ENCODE peak calls at places on chromosome 19, in nine cellular contexts. One of them, this sample, is unnamed.

GRCh38 chr19:8389891-8390616 is at the start of gene RAB11B:
- ATAC-seq in PC-3: peak
- ATAC-seq in A549: peak
- ATAC-seq in right cardiac atrium: peak
- ATAC-seq in RWPE2: peak
- ATAC-seq in aorta: peak
- ATAC-seq in CD4-positive, alpha-beta T cell: peak
- ATAC-seq in lower lobe of right lung: peak
- ATAC-seq in effector memory CD8-positive, alpha-beta T cell: peak
- ATAC-seq in this sample: peak

GRCh38 chr19:13401388-13401787 is 104.9 kb downstream of the CACNA1A start:
- ATAC-seq in PC-3: no peak
- ATAC-seq in A549: peak
- ATAC-seq in right cardiac atrium: no peak
- ATAC-seq in RWPE2: no peak
- ATAC-seq in aorta: no peak
- ATAC-seq in CD4-positive, alpha-beta T cell: no peak
- ATAC-seq in lower lobe of right lung: no peak
- ATAC-seq in effector memory CD8-positive, alpha-beta T cell: no peak
- ATAC-seq in this sample: peak

GRCh38 chr19:1680976-1681375 is 28.6 kb upstream of the TCF3 start:
- ATAC-seq in PC-3: no peak
- ATAC-seq in A549: no peak
- ATAC-seq in right cardiac atrium: no peak
- ATAC-seq in RWPE2: no peak
- ATAC-seq in aorta: no peak
- ATAC-seq in CD4-positive, alpha-beta T cell: no peak
- ATAC-seq in lower lobe of right lung: no peak
- ATAC-seq in effector memory CD8-positive, alpha-beta T cell: no peak
- ATAC-seq in this sample: no peak

GRCh38 chr19:10091892-10092641 is 6.0 kb downstream of the SHFL start:
- ATAC-seq in PC-3: no peak
- ATAC-seq in A549: no peak
- ATAC-seq in right cardiac atrium: no peak
- ATAC-seq in RWPE2: no peak
- ATAC-seq in aorta: no peak
- ATAC-seq in CD4-positive, alpha-beta T cell: no peak
- ATAC-seq in lower lobe of right lung: no peak
- ATAC-seq in effector memory CD8-positive, alpha-beta T cell: no peak
- ATAC-seq in this sample: no peak

GRCh38 chr19:8904597-8904996 is 72.4 kb downstream of the MBD3L1 start:
- ATAC-seq in PC-3: no peak
- ATAC-seq in A549: no peak
- ATAC-seq in right cardiac atrium: no peak
- ATAC-seq in RWPE2: no peak
- ATAC-seq in aorta: no peak
- ATAC-seq in CD4-positive, alpha-beta T cell: no peak
- ATAC-seq in lower lobe of right lung: no peak
- ATAC-seq in effector memory CD8-positive, alpha-beta T cell: no peak
- ATAC-seq in this sample: no peak

GRCh38 chr19:3784607-3785463 is 1.3 kb downstream of the MATK start:
- ATAC-seq in PC-3: peak
- ATAC-seq in A549: peak
- ATAC-seq in right cardiac atrium: peak
- ATAC-seq in RWPE2: peak
- ATAC-seq in aorta: no peak
- ATAC-seq in CD4-positive, alpha-beta T cell: no peak
- ATAC-seq in lower lobe of right lung: peak
- ATAC-seq in effector memory CD8-positive, alpha-beta T cell: no peak
- ATAC-seq in this sample: no peak

GRCh38 chr19:34224996-34225658 is 29.2 kb upstream of the GARRE1 start:
- ATAC-seq in PC-3: peak
- ATAC-seq in A549: no peak
- ATAC-seq in right cardiac atrium: no peak
- ATAC-seq in RWPE2: no peak
- ATAC-seq in aorta: no peak
- ATAC-seq in CD4-positive, alpha-beta T cell: peak
- ATAC-seq in lower lobe of right lung: no peak
- ATAC-seq in effector memory CD8-positive, alpha-beta T cell: peak
- ATAC-seq in this sample: no peak

GRCh38 chr19:11151181-11151580 is 4.4 kb downstream of the SPC24 start:
- ATAC-seq in PC-3: no peak
- ATAC-seq in A549: no peak
- ATAC-seq in right cardiac atrium: no peak
- ATAC-seq in RWPE2: no peak
- ATAC-seq in aorta: peak
- ATAC-seq in CD4-positive, alpha-beta T cell: no peak
- ATAC-seq in lower lobe of right lung: no peak
- ATAC-seq in effector memory CD8-positive, alpha-beta T cell: no peak
- ATAC-seq in this sample: no peak

GRCh38 chr19:10189631-10190425 is 4.9 kb downstream of the DNMT1 start:
- ATAC-seq in PC-3: no peak
- ATAC-seq in A549: no peak
- ATAC-seq in right cardiac atrium: no peak
- ATAC-seq in RWPE2: no peak
- ATAC-seq in aorta: no peak
- ATAC-seq in CD4-positive, alpha-beta T cell: no peak
- ATAC-seq in lower lobe of right lung: no peak
- ATAC-seq in effector memory CD8-positive, alpha-beta T cell: no peak
- ATAC-seq in this sample: no peak

GRCh38 chr19:2970201-2970838 is 7.0 kb upstream of the TLE6 start:
- ATAC-seq in PC-3: no peak
- ATAC-seq in A549: no peak
- ATAC-seq in right cardiac atrium: peak
- ATAC-seq in RWPE2: no peak
- ATAC-seq in aorta: peak
- ATAC-seq in CD4-positive, alpha-beta T cell: no peak
- ATAC-seq in lower lobe of right lung: peak
- ATAC-seq in effector memory CD8-positive, alpha-beta T cell: no peak
- ATAC-seq in this sample: no peak

GRCh38 chr19:2208975-2209374 is 27.2 kb downstream of the PLEKHJ1 start:
- ATAC-seq in PC-3: no peak
- ATAC-seq in A549: no peak
- ATAC-seq in right cardiac atrium: peak
- ATAC-seq in RWPE2: no peak
- ATAC-seq in aorta: no peak
- ATAC-seq in CD4-positive, alpha-beta T cell: no peak
- ATAC-seq in lower lobe of right lung: no peak
- ATAC-seq in effector memory CD8-positive, alpha-beta T cell: no peak
- ATAC-seq in this sample: no peak

GRCh38 chr19:13978306-13978705 is 26.0 kb downstream of the DCAF15 start:
- ATAC-seq in PC-3: no peak
- ATAC-seq in A549: peak
- ATAC-seq in right cardiac atrium: peak
- ATAC-seq in RWPE2: peak
- ATAC-seq in aorta: peak
- ATAC-seq in CD4-positive, alpha-beta T cell: no peak
- ATAC-seq in lower lobe of right lung: peak
- ATAC-seq in effector memory CD8-positive, alpha-beta T cell: peak
- ATAC-seq in this sample: peak

GRCh38 chr19:1076951-1077350 is 10.0 kb downstream of the ARHGAP45 start:
- ATAC-seq in PC-3: peak
- ATAC-seq in A549: no peak
- ATAC-seq in right cardiac atrium: no peak
- ATAC-seq in RWPE2: peak
- ATAC-seq in aorta: no peak
- ATAC-seq in CD4-positive, alpha-beta T cell: peak
- ATAC-seq in lower lobe of right lung: peak
- ATAC-seq in effector memory CD8-positive, alpha-beta T cell: peak
- ATAC-seq in this sample: peak

GRCh38 chr19:16157601-16158000 is 14.1 kb downstream of the HSH2D start:
- ATAC-seq in PC-3: no peak
- ATAC-seq in A549: peak
- ATAC-seq in right cardiac atrium: peak
- ATAC-seq in RWPE2: no peak
- ATAC-seq in aorta: no peak
- ATAC-seq in CD4-positive, alpha-beta T cell: no peak
- ATAC-seq in lower lobe of right lung: no peak
- ATAC-seq in effector memory CD8-positive, alpha-beta T cell: no peak
- ATAC-seq in this sample: no peak

GRCh38 chr19:15268192-15268927 is 36.1 kb upstream of the EPHX3 start:
- ATAC-seq in PC-3: no peak
- ATAC-seq in A549: no peak
- ATAC-seq in right cardiac atrium: no peak
- ATAC-seq in RWPE2: no peak
- ATAC-seq in aorta: no peak
- ATAC-seq in CD4-positive, alpha-beta T cell: no peak
- ATAC-seq in lower lobe of right lung: no peak
- ATAC-seq in effector memory CD8-positive, alpha-beta T cell: no peak
- ATAC-seq in this sample: no peak

GRCh38 chr19:8421484-8422461 is 8.7 kb downstream of the MARCHF2 start:
- ATAC-seq in PC-3: no peak
- ATAC-seq in A549: no peak
- ATAC-seq in right cardiac atrium: no peak
- ATAC-seq in RWPE2: no peak
- ATAC-seq in aorta: no peak
- ATAC-seq in CD4-positive, alpha-beta T cell: no peak
- ATAC-seq in lower lobe of right lung: no peak
- ATAC-seq in effector memory CD8-positive, alpha-beta T cell: no peak
- ATAC-seq in this sample: no peak

GRCh38 chr19:29697523-29698261 is 17.4 kb downstream of the C19orf12 start:
- ATAC-seq in PC-3: no peak
- ATAC-seq in A549: no peak
- ATAC-seq in right cardiac atrium: no peak
- ATAC-seq in RWPE2: no peak
- ATAC-seq in aorta: no peak
- ATAC-seq in CD4-positive, alpha-beta T cell: no peak
- ATAC-seq in lower lobe of right lung: no peak
- ATAC-seq in effector memory CD8-positive, alpha-beta T cell: no peak
- ATAC-seq in this sample: no peak

GRCh38 chr19:34327851-34328250 is 37.1 kb upstream of the GPI start:
- ATAC-seq in PC-3: no peak
- ATAC-seq in A549: no peak
- ATAC-seq in right cardiac atrium: peak
- ATAC-seq in RWPE2: no peak
- ATAC-seq in aorta: no peak
- ATAC-seq in CD4-positive, alpha-beta T cell: no peak
- ATAC-seq in lower lobe of right lung: peak
- ATAC-seq in effector memory CD8-positive, alpha-beta T cell: no peak
- ATAC-seq in this sample: peak

GRCh38 chr19:31553844-31554215 is 204.6 kb upstream of the TSHZ3 start:
- ATAC-seq in PC-3: no peak
- ATAC-seq in A549: no peak
- ATAC-seq in right cardiac atrium: peak
- ATAC-seq in RWPE2: no peak
- ATAC-seq in aorta: peak
- ATAC-seq in CD4-positive, alpha-beta T cell: no peak
- ATAC-seq in lower lobe of right lung: no peak
- ATAC-seq in effector memory CD8-positive, alpha-beta T cell: no peak
- ATAC-seq in this sample: no peak

GRCh38 chr19:17091758-17092333 is 16.3 kb downstream of the MYO9B start:
- ATAC-seq in PC-3: no peak
- ATAC-seq in A549: no peak
- ATAC-seq in right cardiac atrium: peak
- ATAC-seq in RWPE2: no peak
- ATAC-seq in aorta: peak
- ATAC-seq in CD4-positive, alpha-beta T cell: peak
- ATAC-seq in lower lobe of right lung: peak
- ATAC-seq in effector memory CD8-positive, alpha-beta T cell: peak
- ATAC-seq in this sample: peak

GRCh38 chr19:50205681-50206138 is 2.3 kb downstream of the MYH14 start:
- ATAC-seq in PC-3: no peak
- ATAC-seq in A549: no peak
- ATAC-seq in right cardiac atrium: no peak
- ATAC-seq in RWPE2: peak
- ATAC-seq in aorta: no peak
- ATAC-seq in CD4-positive, alpha-beta T cell: no peak
- ATAC-seq in lower lobe of right lung: peak
- ATAC-seq in effector memory CD8-positive, alpha-beta T cell: no peak
- ATAC-seq in this sample: peak

This sample was measured in esophagus mucosa.